ENCODE peak calls at places on chromosomes 12 and 14, in seven cellular contexts. P is hepatocyte, U is fibroblast of lung, W is tibial nerve, H is testis, A is DND-41, N is neural progenitor cell. I is an unnamed sample.

GRCh38 chr12:15050664-15051063 is 77.8 kb downstream of the PDE6H start:
- DNase-seq in N (no peak), A (peak), P (peak), U (peak), H (no peak), W (no peak), I (peak)

GRCh38 chr12:34393086-34393820 is 371.0 kb downstream of the ALG10 start:
- DNase-seq in H (no peak), W (no peak), P (no peak), N (no peak), A (no peak), U (no peak), I (no peak)

GRCh38 chr14:63045234-63045611 is at the start of gene KCNH5:
- DNase-seq in P (peak), W (no peak), N (peak), H (peak), A (no peak), U (peak), I (peak)

GRCh38 chr14:103989034-103989433 is 46.7 kb upstream of the RD3L start:
- DNase-seq in W (no peak), U (no peak), H (no peak), N (no peak), A (no peak), P (no peak), I (no peak)

GRCh38 chr14:67526676-67527459 is 6.2 kb upstream of the PLEKHH1 start:
- DNase-seq in U (peak), P (peak), A (peak), N (peak), H (peak), W (peak), I (peak)

GRCh38 chr12:106907411-106907810 is 48.3 kb upstream of the TMEM263 start:
- DNase-seq in U (no peak), H (no peak), P (no peak), A (no peak), W (no peak), N (no peak), I (no peak)

GRCh38 chr14:61570188-61570960 is 124.9 kb upstream of the HIF1A start:
- DNase-seq in H (no peak), P (no peak), W (no peak), N (no peak), U (peak), A (peak), I (no peak)

GRCh38 chr14:90567191-90567590 is 170.4 kb downstream of the CALM1 start:
- DNase-seq in P (no peak), W (no peak), U (no peak), N (no peak), H (no peak), A (no peak), I (no peak)

GRCh38 chr12:76919388-76920181 is 40.8 kb upstream of the CSRP2 start:
- DNase-seq in W (no peak), P (no peak), U (no peak), H (no peak), A (no peak), N (no peak), I (no peak)

GRCh38 chr14:77203611-77204456 is 22.2 kb downstream of the TMEM63C start:
- DNase-seq in W (no peak), P (peak), H (no peak), U (no peak), N (peak), A (no peak), I (no peak)

GRCh38 chr12:92927055-92927435 is 2.0 kb downstream of the EEA1 start:
- DNase-seq in P (peak), A (peak), N (peak), H (no peak), W (peak), U (peak), I (peak)

GRCh38 chr14:61184117-61184516 is 97.0 kb downstream of the TMEM30B start:
- DNase-seq in A (no peak), W (no peak), P (no peak), H (no peak), U (peak), N (no peak), I (peak)

GRCh38 chr12:8697120-8697475 is 693 bp upstream of the RIMKLB start:
- DNase-seq in P (peak), W (no peak), N (peak), U (peak), A (no peak), H (peak), I (peak)

GRCh38 chr14:95346266-95346665 is 26.6 kb upstream of the CLMN start:
- DNase-seq in P (no peak), U (no peak), A (no peak), W (no peak), N (no peak), H (no peak), I (no peak)

GRCh38 chr14:101017209-101017608 is 113.7 kb upstream of the RTL1 start:
- DNase-seq in U (peak), P (no peak), W (no peak), N (no peak), A (no peak), H (no peak), I (peak)

GRCh38 chr12:65540140-65540539 is 261.7 kb downstream of the MSRB3 start:
- DNase-seq in U (no peak), N (no peak), A (no peak), W (no peak), H (no peak), P (no peak), I (no peak)

GRCh38 chr14:100748944-100749343 is 22.3 kb downstream of the DLK1 start:
- DNase-seq in A (no peak), N (no peak), P (no peak), W (no peak), U (no peak), H (no peak), I (no peak)

GRCh38 chr12:22499445-22499844 is 44.9 kb downstream of the C2CD5 start:
- DNase-seq in W (no peak), A (no peak), P (no peak), N (no peak), U (no peak), H (no peak), I (no peak)

GRCh38 chr14:71314717-71315116 is 407.5 kb downstream of the PCNX1 start:
- DNase-seq in P (no peak), N (no peak), W (no peak), U (no peak), H (no peak), A (no peak), I (no peak)

GRCh38 chr14:50854521-50854920 is 17.3 kb upstream of the ABHD12B start:
- DNase-seq in N (no peak), P (no peak), A (no peak), U (no peak), H (no peak), W (no peak), I (no peak)

GRCh38 chr12:64796205-64796845 is 28.1 kb upstream of the TBC1D30 start:
- DNase-seq in A (peak), H (peak), P (peak), N (peak), W (peak), U (peak), I (peak)

GRCh38 chr12:10722905-10723866 is at the start of gene YBX3:
- DNase-seq in W (peak), U (peak), N (peak), A (peak), H (peak), P (peak), I (peak)
- H3K4me3 ChIP-seq in W (peak), U (peak), N (peak), A (peak), H (peak), P (peak), I (peak)

DNA sequence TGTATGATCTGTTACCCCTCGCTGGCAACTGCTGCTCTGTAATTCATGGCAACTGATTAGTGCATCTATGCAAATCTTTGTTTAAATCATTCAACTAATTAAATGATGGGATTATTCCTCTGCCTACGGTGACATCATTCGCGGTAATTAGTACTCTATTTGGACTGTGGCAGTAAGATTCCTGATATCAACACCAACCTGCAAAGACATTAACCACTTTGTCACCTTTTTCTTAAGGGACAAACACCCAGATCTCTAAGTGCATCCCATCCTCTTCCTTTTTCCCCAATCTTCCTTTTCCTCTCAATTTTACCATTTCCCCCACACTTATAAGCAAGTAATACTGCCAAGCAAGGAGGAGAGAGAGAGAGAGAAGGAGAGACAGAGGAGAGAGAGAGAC is 2.4 kb upstream of the LMO3 start:
- DNase-seq in P (no peak), H (no peak), U (no peak), A (no peak), N (no peak), W (no peak), I (no peak)
- H3K27ac ChIP-seq in P (no peak), H (no peak), U (no peak), A (no peak), N (no peak), W (no peak), I (no peak)

GRCh38 chr12:84912191-84913142 is at the start of gene SLC6A15:
- DNase-seq in H (peak), P (peak), N (peak), U (peak), A (no peak), W (no peak), I (peak)
- TF ChIP-seq CTCF in H (no peak), P (peak), N (peak), U (peak), A (no peak), W (no peak), I (peak)

GRCh38 chr12:120741476-120742206 is 16.0 kb downstream of the ACADS start:
- DNase-seq in N (no peak), W (no peak), P (no peak), U (no peak), H (no peak), A (no peak), I (no peak)
- H3K4me3 ChIP-seq in N (no peak), W (no peak), P (no peak), U (no peak), H (no peak), A (no peak), I (no peak)

GRCh38 chr12:120130011-120130410 is 13.5 kb upstream of the RAB35 start:
- DNase-seq in P (no peak), W (no peak), H (no peak), U (no peak), N (no peak), A (no peak), I (no peak)
- H3K27ac ChIP-seq in P (no peak), W (no peak), H (no peak), U (no peak), N (no peak), A (no peak), I (no peak)

GRCh38 chr12:57210926-57211700 is 5.5 kb upstream of the NXPH4 start:
- DNase-seq in P (no peak), A (no peak), U (no peak), W (no peak), H (no peak), N (no peak), I (no peak)
- TF ChIP-seq CTCF in P (no peak), A (no peak), U (no peak), W (no peak), H (no peak), N (no peak), I (no peak)

I was measured in brain microvascular endothelial cell.